ENCODE peak calls at places on chromosomes 7 and 10, in five cellular contexts. B is colonic mucosa, T is AG04450, J is GM12865, Q is epithelial cell of esophagus. A is an unnamed sample.

GRCh38 chr7:50826371-50827172 is 43.9 kb upstream of the GRB10 start:
- DNase-seq in B (peak; percentile 3), Q (peak; percentile 90), T (no peak), J (no peak), A (peak; percentile 92)

GRCh38 chr10:3452683-3453388 is 280.3 kb upstream of the PITRM1 start:
- DNase-seq in J (no peak), Q (peak; percentile 73), T (peak; percentile 65), B (peak; percentile 9), A (peak; percentile 96)

GRCh38 chr7:105306160-105306784 is 82.4 kb downstream of the SRPK2 start:
- DNase-seq in J (peak; percentile 7), Q (peak; percentile 43), T (no peak), B (no peak), A (peak; percentile 16)

GRCh38 chr10:122152544-122152943 is 118.6 kb upstream of the BTBD16 start:
- DNase-seq in Q (no peak), J (no peak), T (no peak), B (no peak), A (peak; percentile 93)

GRCh38 chr7:155764432-155764798 is 47.8 kb downstream of the SHH start:
- DNase-seq in Q (no peak), J (no peak), T (no peak), B (no peak), A (no peak)

GRCh38 chr7:19405546-19405945 is 260.3 kb upstream of the FERD3L start:
- DNase-seq in B (no peak), Q (peak; percentile 53), T (no peak), J (no peak), A (peak; percentile 81)

GRCh38 chr10:86060386-86061280 is 306.0 kb downstream of the GRID1 start:
- DNase-seq in Q (no peak), J (no peak), B (no peak), T (no peak), A (no peak)

GRCh38 chr7:126449621-126450268 is 803.0 kb downstream of the GRM8 start:
- DNase-seq in B (no peak), T (no peak), J (no peak), Q (no peak), A (no peak)

GRCh38 chr7:55969391-55969790 is 5.0 kb downstream of the NIPSNAP2 start:
- DNase-seq in J (no peak), Q (no peak), T (no peak), B (no peak), A (no peak)

GRCh38 chr7:1336509-1336908 is 103.8 kb downstream of the UNCX start:
- DNase-seq in Q (no peak), B (no peak), T (no peak), J (no peak), A (no peak)

GRCh38 chr10:80268266-80268665 is 21.2 kb downstream of the MAT1A start:
- DNase-seq in Q (no peak), B (no peak), T (no peak), J (no peak), A (peak; percentile 24)

GRCh38 chr10:46541017-46541661 is 15.3 kb downstream of the GPRIN2 start:
- DNase-seq in Q (no peak), B (peak; percentile 71), J (no peak), T (no peak), A (no peak)

GRCh38 chr7:10225265-10225664 is 748.4 kb upstream of the PHF14 start:
- DNase-seq in J (no peak), B (no peak), T (no peak), Q (no peak), A (no peak)

GRCh38 chr7:30970074-30970473 is 6.3 kb downstream of the GHRHR start:
- DNase-seq in B (no peak), J (no peak), T (no peak), Q (no peak), A (no peak)

GRCh38 chr10:88810196-88810961 is 7.8 kb downstream of the LIPM start:
- DNase-seq in Q (peak; percentile 84), T (peak; percentile 39), B (peak; percentile 33), J (peak; percentile 78), A (peak; percentile 84)

GRCh38 chr10:74991435-74991834 is 120.0 kb upstream of the SAMD8 start:
- DNase-seq in Q (peak; percentile 57), J (peak; percentile 64), T (no peak), B (no peak), A (peak; percentile 52)

GRCh38 chr7:69598487-69599148 is 343 bp downstream of the AUTS2 start:
- DNase-seq in T (no peak), B (peak; percentile 19), J (no peak), Q (peak; percentile 25), A (peak; percentile 16)

GRCh38 chr10:72276421-72277339 is 3.0 kb downstream of the DDIT4 start:
- DNase-seq in J (peak; percentile 30), B (peak; percentile 68), Q (peak; percentile 80), T (no peak), A (peak; percentile 91)

GRCh38 chr10:9301148-9301547 is 1246.7 kb downstream of the GATA3 start:
- DNase-seq in Q (peak; percentile 17), T (no peak), B (no peak), J (no peak), A (no peak)

GRCh38 chr10:126250527-126251310 is 137.6 kb downstream of the ADAM12 start:
- DNase-seq in B (no peak), J (no peak), Q (no peak), T (no peak), A (peak; percentile 65)

GRCh38 chr10:30435068-30435422 is 1.1 kb downstream of the MAP3K8 start:
- DNase-seq in T (no peak), B (peak; percentile 53), J (peak; percentile 50), Q (peak; percentile 36), A (peak; percentile 61)

GRCh38 chr7:47227762-47228177 is 354.1 kb downstream of the TNS3 start:
- DNase-seq in Q (no peak), B (no peak), J (peak; percentile 68), T (peak; percentile 18), A (peak; percentile 47)

DNA sequence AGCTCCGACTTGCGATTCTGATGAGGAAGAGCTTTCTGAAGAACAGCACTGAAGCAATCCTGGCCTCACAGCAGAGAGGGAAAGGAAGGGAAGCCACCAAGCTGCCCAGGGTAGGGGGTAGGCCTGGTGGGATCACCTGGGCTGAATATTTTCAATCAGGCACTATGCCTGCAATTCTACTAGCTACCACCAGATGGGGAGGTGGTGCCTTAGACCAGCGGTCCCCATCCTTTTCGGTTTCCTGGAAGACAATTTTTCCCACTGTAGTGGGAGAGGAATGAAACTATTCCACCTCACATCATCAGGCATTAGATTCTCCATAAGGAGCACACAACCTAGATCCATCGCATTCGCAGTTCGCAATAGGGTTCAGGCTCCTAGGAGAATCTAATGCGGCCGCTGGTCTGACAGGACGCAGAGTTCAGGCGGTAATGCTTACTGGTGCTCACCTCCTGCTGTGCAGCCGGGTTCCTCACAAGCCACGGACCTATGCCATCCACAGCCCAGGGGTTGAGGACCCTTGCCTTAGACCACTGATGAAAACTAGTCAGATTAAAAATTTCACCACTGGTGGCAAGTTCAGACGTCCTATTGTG is 2.7 kb downstream of the LRRC20 start:
- DNase-seq in J (peak; percentile 45), T (no peak), Q (no peak), B (no peak), A (no peak)
- H3K4me3 ChIP-seq in J (no peak overlapping the region), T (no peak overlapping the region), Q (no peak overlapping the region), B (no peak overlapping the region), A (no peak overlapping the region)

GRCh38 chr7:20798694-20799121 is 12.0 kb upstream of the SP8 start:
- DNase-seq in B (no peak), J (no peak), T (no peak), Q (no peak), A (no peak)

GRCh38 chr7:20798081-20798693 is 11.5 kb upstream of the SP8 start:
- DNase-seq in T (no peak), Q (peak; percentile 49), J (peak; percentile 69), B (peak; percentile 76), A (peak; percentile 24)

GRCh38 chr7:20796565-20796964 is 9.9 kb upstream of the SP8 start:
- DNase-seq in T (no peak), Q (no peak), J (peak; percentile 19), B (no peak), A (no peak)

GRCh38 chr7:20795881-20796280 is 9.2 kb upstream of the SP8 start:
- DNase-seq in T (no peak), Q (no peak), J (no peak), B (no peak), A (no peak)

GRCh38 chr7:20797174-20798080 is 10.7 kb upstream of the SP8 start:
- DNase-seq in T (no peak), Q (no peak), J (peak; percentile 50), B (peak; percentile 38), A (no peak)
- H3K4me3 ChIP-seq in T (peak overlapping the region; percentile 44), Q (peak overlapping the region; percentile 39), J (peak overlapping the region; percentile 62), B (peak overlapping the region; percentile 43), A (peak overlapping the region; percentile 41)

GRCh38 chr7:74480861-74481417 is 27.2 kb downstream of the GTF2IRD1 start:
- DNase-seq in Q (peak; percentile 54), B (peak; percentile 68), T (peak; percentile 11), J (no peak), A (peak; percentile 90)

GRCh38 chr7:74482629-74483401 is 29.1 kb downstream of the GTF2IRD1 start:
- DNase-seq in Q (peak; percentile 84), B (no peak), J (no peak), T (peak; percentile 93), A (peak; percentile 94)

GRCh38 chr7:74481458-74482324 is 28.0 kb downstream of the GTF2IRD1 start:
- DNase-seq in T (no peak), B (no peak), J (no peak), Q (no peak), A (no peak)

GRCh38 chr7:74485611-74486010 is 31.9 kb downstream of the GTF2IRD1 start:
- DNase-seq in T (no peak), B (no peak), J (no peak), Q (no peak), A (no peak)

GRCh38 chr7:74483402-74484336 is 30.0 kb downstream of the GTF2IRD1 start:
- DNase-seq in J (no peak), Q (peak; percentile 54), T (no peak), B (no peak), A (peak; percentile 62)
- H3K4me3 ChIP-seq in J (no peak overlapping the region), Q (no peak overlapping the region), T (no peak overlapping the region), B (no peak overlapping the region), A (no peak overlapping the region)

GRCh38 chr10:23099816-23100215 is 4.4 kb downstream of the MSRB2 start:
- DNase-seq in B (peak; percentile 33), T (no peak), J (no peak), Q (peak; percentile 52), A (peak; percentile 57)
- H3K4me3 ChIP-seq in B (no peak overlapping the region), T (no peak overlapping the region), J (no peak overlapping the region), Q (no peak overlapping the region), A (no peak overlapping the region)

DNA sequence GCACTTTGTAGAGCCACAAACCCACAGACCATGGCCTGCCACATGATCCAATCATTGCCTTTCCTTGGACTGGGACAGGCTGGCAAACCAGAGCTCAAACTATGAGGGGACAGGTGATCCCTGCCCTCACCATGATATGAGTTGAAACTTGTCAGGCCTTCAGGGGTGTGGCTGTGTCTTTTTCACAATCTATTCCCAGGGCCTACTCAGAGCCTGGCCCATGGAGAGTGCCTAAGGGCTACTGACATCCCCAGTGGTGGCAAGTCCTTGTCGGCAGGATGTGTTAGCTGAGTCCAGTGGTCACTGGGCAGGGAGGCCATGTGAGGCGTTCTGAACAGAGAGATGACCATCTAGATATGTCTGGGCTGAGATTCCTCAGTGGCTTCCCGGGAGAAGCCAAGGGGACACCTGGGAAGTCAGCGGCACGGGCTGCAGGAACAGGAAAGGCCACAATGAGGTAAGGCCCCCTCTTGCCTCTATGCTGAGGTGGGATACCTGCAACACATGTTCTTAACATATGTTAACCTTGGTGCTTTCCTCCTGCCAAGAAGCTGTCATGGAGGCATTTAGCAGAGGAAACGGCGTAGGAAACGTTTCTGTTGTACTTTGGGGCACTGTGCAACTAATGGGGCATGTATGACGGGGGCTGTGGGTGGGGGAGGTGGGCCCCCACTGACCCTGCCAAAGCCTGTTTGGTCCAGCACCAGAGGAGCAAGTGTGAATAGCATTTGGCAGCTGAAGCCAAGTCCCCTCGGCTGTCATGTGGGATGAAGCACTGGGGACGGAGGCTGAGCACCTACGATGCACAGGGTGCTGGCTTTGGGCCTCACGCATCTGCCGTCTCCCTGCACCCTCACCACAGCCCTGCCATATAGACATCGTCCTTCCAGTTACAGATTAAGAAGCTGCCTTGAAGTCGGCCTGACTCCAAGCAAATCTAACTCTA is 384.0 kb downstream of the RPS24 start:
- DNase-seq in T (no peak), Q (no peak), J (no peak), B (no peak), A (no peak)
- H3K4me3 ChIP-seq in T (no peak overlapping the region), Q (no peak overlapping the region), J (no peak overlapping the region), B (no peak overlapping the region), A (no peak overlapping the region)

A was measured in cardiac fibroblast.